ENCODE peak calls at places on chromosomes 5 and 9, in seven cellular contexts. K is pancreas; U is transverse colon; L is CD4-positive, alpha-beta memory T cell; N is naive thymus-derived CD4-positive, alpha-beta T cell; F is fibroblast of lung; H is tibial nerve. Q is an unnamed sample.

GRCh38 chr5:59128646-59129290 is 545.9 kb downstream of the RAB3C start:
- DNase-seq in K (no peak), F (no peak), L (no peak), H (no peak), U (no peak), N (no peak), Q (no peak)

GRCh38 chr5:133831506-133832224 is 136.8 kb downstream of the C5orf15 start:
- DNase-seq in F (peak; percentile 53), L (no peak), N (no peak), H (no peak), K (no peak), U (no peak), Q (no peak)

GRCh38 chr5:43432486-43433365 is 20.5 kb upstream of the CCL28 start:
- DNase-seq in F (peak; percentile 90), U (peak; percentile 85), H (peak; percentile 72), N (no peak), L (no peak), K (peak; percentile 65), Q (peak; percentile 5)

GRCh38 chr9:115395511-115396021 is 277.6 kb upstream of the TNC start:
- DNase-seq in K (no peak), L (no peak), N (no peak), H (no peak), F (peak; percentile 61), U (no peak), Q (no peak)

GRCh38 chr5:77851229-77852067 is 75.3 kb upstream of the TBCA start:
- DNase-seq in U (no peak), K (no peak), H (no peak), F (peak; percentile 40), N (no peak), L (no peak), Q (peak; percentile 27)

GRCh38 chr5:37918420-37918819 is 78.6 kb upstream of the GDNF start:
- DNase-seq in L (no peak), N (no peak), F (peak; percentile 65), U (no peak), H (no peak), K (peak; percentile 22), Q (peak; percentile 78)

GRCh38 chr5:158351485-158352140 is 492.7 kb upstream of the CLINT1 start:
- DNase-seq in F (no peak), U (no peak), N (no peak), K (no peak), H (no peak), L (no peak), Q (no peak)

GRCh38 chr5:146860213-146860891 is 18.2 kb downstream of the PPP2R2B start:
- DNase-seq in K (no peak), N (no peak), F (peak; percentile 87), L (no peak), H (no peak), U (no peak), Q (no peak)

GRCh38 chr5:119355244-119355635 is 579 bp upstream of the TNFAIP8 start:
- DNase-seq in N (no peak), F (no peak), L (no peak), K (no peak), H (no peak), U (no peak), Q (no peak)

GRCh38 chr9:113857875-113858274 is 18.2 kb upstream of the ZNF618 start:
- DNase-seq in K (no peak), U (peak; percentile 13), H (no peak), F (peak; percentile 33), L (no peak), N (no peak), Q (no peak)

GRCh38 chr9:22240619-22241018 is 206.0 kb upstream of the DMRTA1 start:
- DNase-seq in F (peak; percentile 69), N (no peak), H (no peak), L (no peak), U (no peak), K (no peak), Q (no peak)

GRCh38 chr9:70053864-70054263 is 10.2 kb downstream of the MAMDC2 start:
- DNase-seq in K (peak; percentile 68), L (no peak), F (no peak), U (no peak), H (no peak), N (no peak), Q (no peak)

GRCh38 chr9:34334916-34335315 is 5.5 kb downstream of the NUDT2 start:
- DNase-seq in U (no peak), L (no peak), K (no peak), N (no peak), F (no peak), H (no peak), Q (no peak)

GRCh38 chr5:138760448-138761110 is 7.4 kb downstream of the CTNNA1 start:
- DNase-seq in K (no peak), F (peak; percentile 44), U (no peak), N (no peak), L (no peak), H (no peak), Q (no peak)

GRCh38 chr5:139845846-139846681 is 50.5 kb downstream of the PSD2 start:
- DNase-seq in K (peak; percentile 69), N (no peak), H (no peak), F (no peak), L (no peak), U (no peak), Q (no peak)

GRCh38 chr9:109755040-109755439 is 25.0 kb upstream of the PALM2AKAP2 start:
- DNase-seq in N (no peak), L (no peak), F (peak; percentile 82), U (no peak), H (no peak), K (no peak), Q (no peak)

GRCh38 chr5:2888520-2889060 is 137.1 kb upstream of the IRX2 start:
- DNase-seq in H (no peak), K (no peak), U (no peak), F (no peak), N (no peak), L (no peak), Q (no peak)

DNA sequence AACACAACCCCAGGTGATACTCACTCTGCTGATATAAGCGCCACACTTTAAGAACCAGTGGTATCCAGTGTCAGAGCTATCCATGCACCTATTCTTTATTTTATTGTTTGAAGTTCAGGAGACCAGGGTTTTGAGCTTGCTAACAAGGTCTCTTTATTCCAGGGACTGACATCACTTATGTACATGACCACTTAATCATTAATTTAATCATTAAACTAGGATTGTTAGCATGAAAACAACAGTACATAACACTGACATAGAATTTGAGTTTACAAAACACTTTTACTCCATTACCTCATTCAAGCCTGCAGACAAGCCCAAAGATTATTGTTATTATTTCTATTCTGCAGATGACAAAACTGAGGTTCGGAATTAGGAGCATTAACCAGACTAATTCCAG is 151.4 kb upstream of the IQGAP2 start:
- DNase-seq in F (no peak), N (no peak), H (no peak), K (no peak), L (no peak), U (no peak), Q (no peak)
- H3K27ac ChIP-seq in F (no peak overlapping the region), N (no peak overlapping the region), H (no peak overlapping the region), K (no peak overlapping the region), L (no peak overlapping the region), U (no peak overlapping the region), Q (no peak overlapping the region)

GRCh38 chr9:20623021-20623747 is 885 bp upstream of the MLLT3 start:
- DNase-seq in K (peak; percentile 7), U (peak; percentile 61), L (peak; percentile 81), F (peak; percentile 2), N (peak; percentile 77), H (no peak), Q (peak; percentile 19)

GRCh38 chr9:20624201-20625002 is 2.1 kb upstream of the MLLT3 start:
- DNase-seq in N (peak; percentile 16), U (peak; percentile 65), H (no peak), K (peak; percentile 53), L (peak; percentile 39), F (peak; percentile 72), Q (peak; percentile 19)

GRCh38 chr9:20622330-20623020 is at the start of gene MLLT3:
- DNase-seq in L (peak; percentile 97), N (peak; percentile 97), F (peak; percentile 93), H (peak; percentile 87), U (peak; percentile 97), K (peak; percentile 94), Q (peak; percentile 96)

GRCh38 chr9:20625003-20625349 is 2.7 kb upstream of the MLLT3 start:
- DNase-seq in F (no peak), U (no peak), N (no peak), K (no peak), L (no peak), H (no peak), Q (no peak)

GRCh38 chr9:20623748-20624124 is 1.4 kb upstream of the MLLT3 start:
- DNase-seq in L (no peak), U (no peak), N (no peak), F (peak; percentile 5), H (no peak), K (no peak), Q (no peak)
- H3K4me3 ChIP-seq in L (peak overlapping the region; percentile 63), U (peak overlapping the region; percentile 80), N (peak overlapping the region; percentile 84), F (peak overlapping the region; percentile 92), H (peak overlapping the region; percentile 84), K (peak overlapping the region; percentile 74), Q (peak overlapping the region; percentile 88)

DNA sequence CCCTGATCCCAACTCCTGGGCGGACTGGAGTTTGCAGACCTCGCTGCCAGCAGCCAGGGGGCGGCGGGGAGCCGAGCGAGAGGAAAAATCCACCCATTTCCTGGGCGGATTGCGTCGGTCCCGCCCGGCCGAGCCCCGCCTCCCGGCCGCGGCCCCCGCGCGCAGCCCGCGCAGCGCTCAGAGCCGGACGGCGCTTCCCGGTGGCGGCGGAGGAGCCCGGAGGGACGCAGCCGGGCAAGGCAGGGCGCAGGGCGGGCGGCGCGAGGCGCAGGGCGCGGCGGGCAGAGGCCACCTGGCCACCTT is at the start of gene OLFM1:
- DNase-seq in N (no peak), K (peak; percentile 77), H (peak; percentile 59), F (peak; percentile 58), U (peak; percentile 68), L (no peak), Q (peak; percentile 81)
- H3K27ac ChIP-seq in N (no peak within 1 kb of the TSS), K (no peak within 1 kb of the TSS), H (no peak within 1 kb of the TSS), F (no peak within 1 kb of the TSS), U (peak within 1 kb of the TSS; percentile 21), L (no peak within 1 kb of the TSS), Q (no peak within 1 kb of the TSS)

GRCh38 chr5:35815089-35815936 is 41.4 kb upstream of the IL7R start:
- DNase-seq in H (no peak), N (no peak), L (peak; percentile 55), U (no peak), K (no peak), F (no peak), Q (no peak)
- H3K4me3 ChIP-seq in H (no peak overlapping the region), N (peak overlapping the region; percentile 25), L (no peak overlapping the region), U (no peak overlapping the region), K (no peak overlapping the region), F (no peak overlapping the region), Q (no peak overlapping the region)

DNA sequence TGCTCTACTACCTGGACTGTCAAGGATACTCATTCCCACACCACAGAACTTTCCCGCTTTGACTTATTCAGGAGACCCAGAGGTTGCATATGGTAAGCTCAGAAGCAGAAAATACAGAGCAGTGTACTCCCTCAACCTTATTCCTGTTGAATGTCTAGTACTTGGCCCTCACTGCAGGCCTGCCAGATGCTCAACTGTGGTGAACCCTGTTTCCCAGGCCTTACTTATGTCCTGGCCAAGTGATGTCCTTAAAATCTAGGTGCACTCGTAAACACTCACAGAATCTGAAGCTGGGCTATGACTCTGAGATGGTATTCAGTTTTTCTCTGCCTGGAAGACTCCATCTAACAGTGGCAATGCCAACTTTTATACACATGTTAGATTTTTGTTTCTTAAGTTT is 21.0 kb downstream of the DIAPH1 start:
- DNase-seq in U (no peak), H (no peak), L (no peak), F (no peak), K (no peak), N (no peak), Q (no peak)
- H3K27ac ChIP-seq in U (no peak overlapping the region), H (no peak overlapping the region), L (peak overlapping the region; percentile 27), F (no peak overlapping the region), K (no peak overlapping the region), N (peak overlapping the region; percentile 10), Q (peak overlapping the region; percentile 19)

Q was measured in heart right ventricle.